ENCODE peak calls at places on chromosomes 16 and 17, in eight cellular contexts. One of them, this sample, is unnamed.

GRCh38 chr17:36948717-36949460 is at the start of gene AATF:
- DNase-seq in OCI-LY7: peak
- DNase-seq in brain microvascular endothelial cell: peak
- DNase-seq in SK-N-SH: peak
- DNase-seq in tibial artery: peak
- DNase-seq in CD8-positive, alpha-beta T cell: peak
- DNase-seq in GM12878: peak
- DNase-seq in ovary: peak
- DNase-seq in this sample: peak

GRCh38 chr16:24206926-24207325 is 49.2 kb upstream of the CACNG3 start:
- DNase-seq in OCI-LY7: no peak
- DNase-seq in GM12878: no peak
- DNase-seq in ovary: no peak
- DNase-seq in tibial artery: no peak
- DNase-seq in CD8-positive, alpha-beta T cell: no peak
- DNase-seq in SK-N-SH: no peak
- DNase-seq in brain microvascular endothelial cell: no peak
- DNase-seq in this sample: no peak

GRCh38 chr17:57342141-57342540 is 85.8 kb downstream of the MSI2 start:
- DNase-seq in tibial artery: no peak
- DNase-seq in ovary: no peak
- DNase-seq in OCI-LY7: no peak
- DNase-seq in CD8-positive, alpha-beta T cell: no peak
- DNase-seq in SK-N-SH: no peak
- DNase-seq in brain microvascular endothelial cell: no peak
- DNase-seq in GM12878: no peak
- DNase-seq in this sample: no peak

GRCh38 chr16:55832788-55833583 is at the start of gene CES1:
- DNase-seq in GM12878: no peak
- DNase-seq in ovary: peak
- DNase-seq in OCI-LY7: no peak
- DNase-seq in tibial artery: peak
- DNase-seq in CD8-positive, alpha-beta T cell: no peak
- DNase-seq in SK-N-SH: no peak
- DNase-seq in brain microvascular endothelial cell: no peak
- DNase-seq in this sample: peak

GRCh38 chr17:48058393-48059124 is 10.4 kb downstream of the NFE2L1 start:
- DNase-seq in tibial artery: no peak
- DNase-seq in SK-N-SH: no peak
- DNase-seq in GM12878: no peak
- DNase-seq in brain microvascular endothelial cell: no peak
- DNase-seq in CD8-positive, alpha-beta T cell: no peak
- DNase-seq in OCI-LY7: no peak
- DNase-seq in ovary: no peak
- DNase-seq in this sample: no peak

GRCh38 chr17:29393451-29393850 is 3.3 kb downstream of the TAOK1 start:
- DNase-seq in GM12878: no peak
- DNase-seq in SK-N-SH: no peak
- DNase-seq in tibial artery: no peak
- DNase-seq in OCI-LY7: no peak
- DNase-seq in CD8-positive, alpha-beta T cell: no peak
- DNase-seq in ovary: no peak
- DNase-seq in brain microvascular endothelial cell: no peak
- DNase-seq in this sample: no peak

GRCh38 chr16:23729503-23730424 is 16.7 kb upstream of the ERN2 start:
- DNase-seq in OCI-LY7: no peak
- DNase-seq in ovary: no peak
- DNase-seq in SK-N-SH: no peak
- DNase-seq in GM12878: no peak
- DNase-seq in tibial artery: no peak
- DNase-seq in brain microvascular endothelial cell: peak
- DNase-seq in CD8-positive, alpha-beta T cell: no peak
- DNase-seq in this sample: no peak

GRCh38 chr17:43090022-43090421 is 35.1 kb downstream of the BRCA1 start:
- DNase-seq in OCI-LY7: no peak
- DNase-seq in CD8-positive, alpha-beta T cell: no peak
- DNase-seq in tibial artery: no peak
- DNase-seq in brain microvascular endothelial cell: no peak
- DNase-seq in GM12878: no peak
- DNase-seq in ovary: no peak
- DNase-seq in SK-N-SH: no peak
- DNase-seq in this sample: no peak

GRCh38 chr17:58447039-58447975 is 30.0 kb upstream of the RNF43 start:
- DNase-seq in brain microvascular endothelial cell: peak
- DNase-seq in tibial artery: no peak
- DNase-seq in GM12878: peak
- DNase-seq in OCI-LY7: peak
- DNase-seq in SK-N-SH: peak
- DNase-seq in ovary: no peak
- DNase-seq in CD8-positive, alpha-beta T cell: peak
- DNase-seq in this sample: no peak

GRCh38 chr16:10114411-10114810 is 67.8 kb downstream of the GRIN2A start:
- DNase-seq in GM12878: no peak
- DNase-seq in tibial artery: peak
- DNase-seq in ovary: no peak
- DNase-seq in CD8-positive, alpha-beta T cell: no peak
- DNase-seq in OCI-LY7: no peak
- DNase-seq in SK-N-SH: no peak
- DNase-seq in brain microvascular endothelial cell: peak
- DNase-seq in this sample: no peak

GRCh38 chr17:73359987-73360410 is 48.2 kb upstream of the CDC42EP4 start:
- DNase-seq in ovary: no peak
- DNase-seq in tibial artery: no peak
- DNase-seq in CD8-positive, alpha-beta T cell: no peak
- DNase-seq in brain microvascular endothelial cell: no peak
- DNase-seq in SK-N-SH: peak
- DNase-seq in OCI-LY7: no peak
- DNase-seq in GM12878: no peak
- DNase-seq in this sample: no peak

GRCh38 chr17:2672026-2672425 is 39.5 kb downstream of the CLUH start:
- DNase-seq in tibial artery: no peak
- DNase-seq in SK-N-SH: no peak
- DNase-seq in brain microvascular endothelial cell: no peak
- DNase-seq in OCI-LY7: no peak
- DNase-seq in CD8-positive, alpha-beta T cell: no peak
- DNase-seq in GM12878: no peak
- DNase-seq in ovary: no peak
- DNase-seq in this sample: no peak

GRCh38 chr16:84786605-84787302 is 33.0 kb upstream of the CRISPLD2 start:
- DNase-seq in brain microvascular endothelial cell: no peak
- DNase-seq in tibial artery: no peak
- DNase-seq in SK-N-SH: no peak
- DNase-seq in CD8-positive, alpha-beta T cell: no peak
- DNase-seq in OCI-LY7: no peak
- DNase-seq in ovary: no peak
- DNase-seq in GM12878: no peak
- DNase-seq in this sample: no peak

GRCh38 chr16:86026136-86026905 is 127.4 kb downstream of the IRF8 start:
- DNase-seq in SK-N-SH: no peak
- DNase-seq in ovary: no peak
- DNase-seq in tibial artery: peak
- DNase-seq in brain microvascular endothelial cell: no peak
- DNase-seq in GM12878: no peak
- DNase-seq in OCI-LY7: no peak
- DNase-seq in CD8-positive, alpha-beta T cell: no peak
- DNase-seq in this sample: no peak

DNA sequence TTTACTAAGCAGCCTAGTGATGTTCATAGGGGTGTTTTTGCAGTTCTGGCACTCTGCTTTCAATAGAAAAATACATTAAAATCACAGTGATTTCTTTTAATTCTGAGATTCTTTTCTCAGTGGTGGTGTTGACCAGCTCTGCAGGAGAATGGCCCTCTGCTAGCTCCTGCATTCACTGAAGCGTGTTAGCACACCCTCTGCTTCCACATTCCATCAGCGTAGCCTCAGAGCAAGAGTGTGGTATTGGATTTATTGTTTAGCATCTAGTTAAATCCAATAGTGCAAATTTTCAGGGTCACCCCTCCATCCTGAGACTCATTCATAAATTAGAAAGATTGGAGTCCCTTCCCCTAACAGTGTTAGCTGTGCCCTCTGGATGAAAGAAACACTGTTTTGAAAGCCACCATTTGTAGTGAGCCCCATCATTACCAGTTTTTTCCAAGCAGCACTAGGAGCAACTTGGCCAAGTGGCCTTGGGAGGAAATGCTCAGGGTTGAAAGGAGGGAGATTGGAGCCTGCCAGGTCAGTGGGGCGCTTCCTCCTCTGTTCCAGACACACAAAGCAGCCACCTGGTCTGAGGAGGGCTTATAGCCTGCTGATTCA is 45.7 kb downstream of the B9D1 start:
- DNase-seq in brain microvascular endothelial cell: no peak
- DNase-seq in ovary: no peak
- DNase-seq in SK-N-SH: no peak
- DNase-seq in tibial artery: no peak
- DNase-seq in CD8-positive, alpha-beta T cell: no peak
- DNase-seq in OCI-LY7: no peak
- DNase-seq in GM12878: no peak
- DNase-seq in this sample: no peak
- H3K27ac ChIP-seq in brain microvascular endothelial cell: peak
- H3K27ac ChIP-seq in ovary: no peak
- H3K27ac ChIP-seq in SK-N-SH: no peak
- H3K27ac ChIP-seq in tibial artery: no peak
- H3K27ac ChIP-seq in CD8-positive, alpha-beta T cell: no peak
- H3K27ac ChIP-seq in OCI-LY7: peak
- H3K27ac ChIP-seq in GM12878: no peak
- H3K27ac ChIP-seq in this sample: peak

GRCh38 chr17:39027037-39027436 is 59.8 kb upstream of the FBXO47 start:
- DNase-seq in brain microvascular endothelial cell: no peak
- DNase-seq in SK-N-SH: peak
- DNase-seq in OCI-LY7: no peak
- DNase-seq in CD8-positive, alpha-beta T cell: no peak
- DNase-seq in ovary: peak
- DNase-seq in tibial artery: peak
- DNase-seq in GM12878: no peak
- DNase-seq in this sample: peak

GRCh38 chr17:39028690-39029089 is 61.5 kb upstream of the FBXO47 start:
- DNase-seq in brain microvascular endothelial cell: no peak
- DNase-seq in tibial artery: no peak
- DNase-seq in ovary: no peak
- DNase-seq in OCI-LY7: peak
- DNase-seq in SK-N-SH: no peak
- DNase-seq in CD8-positive, alpha-beta T cell: no peak
- DNase-seq in GM12878: no peak
- DNase-seq in this sample: no peak

GRCh38 chr17:39022961-39023360 is 55.8 kb upstream of the FBXO47 start:
- DNase-seq in CD8-positive, alpha-beta T cell: no peak
- DNase-seq in tibial artery: no peak
- DNase-seq in SK-N-SH: no peak
- DNase-seq in brain microvascular endothelial cell: no peak
- DNase-seq in ovary: no peak
- DNase-seq in OCI-LY7: no peak
- DNase-seq in GM12878: no peak
- DNase-seq in this sample: peak

GRCh38 chr17:39027440-39028035 is 60.3 kb upstream of the FBXO47 start:
- DNase-seq in ovary: no peak
- DNase-seq in SK-N-SH: peak
- DNase-seq in brain microvascular endothelial cell: no peak
- DNase-seq in tibial artery: no peak
- DNase-seq in OCI-LY7: no peak
- DNase-seq in GM12878: no peak
- DNase-seq in CD8-positive, alpha-beta T cell: no peak
- DNase-seq in this sample: no peak
- H3K4me3 ChIP-seq in ovary: peak
- H3K4me3 ChIP-seq in SK-N-SH: peak
- H3K4me3 ChIP-seq in brain microvascular endothelial cell: peak
- H3K4me3 ChIP-seq in tibial artery: peak
- H3K4me3 ChIP-seq in OCI-LY7: no peak
- H3K4me3 ChIP-seq in GM12878: no peak
- H3K4me3 ChIP-seq in CD8-positive, alpha-beta T cell: peak
- H3K4me3 ChIP-seq in this sample: peak

GRCh38 chr17:49554694-49555494 is 20.8 kb upstream of the NXPH3 start:
- DNase-seq in SK-N-SH: peak
- DNase-seq in tibial artery: no peak
- DNase-seq in brain microvascular endothelial cell: no peak
- DNase-seq in GM12878: no peak
- DNase-seq in OCI-LY7: no peak
- DNase-seq in CD8-positive, alpha-beta T cell: no peak
- DNase-seq in ovary: no peak
- DNase-seq in this sample: no peak

GRCh38 chr17:49555495-49556018 is 20.1 kb upstream of the NXPH3 start:
- DNase-seq in brain microvascular endothelial cell: no peak
- DNase-seq in CD8-positive, alpha-beta T cell: no peak
- DNase-seq in SK-N-SH: peak
- DNase-seq in OCI-LY7: no peak
- DNase-seq in tibial artery: no peak
- DNase-seq in ovary: no peak
- DNase-seq in GM12878: no peak
- DNase-seq in this sample: no peak

GRCh38 chr17:49557204-49558024 is 18.3 kb upstream of the NXPH3 start:
- DNase-seq in GM12878: no peak
- DNase-seq in SK-N-SH: peak
- DNase-seq in tibial artery: no peak
- DNase-seq in brain microvascular endothelial cell: peak
- DNase-seq in ovary: no peak
- DNase-seq in CD8-positive, alpha-beta T cell: no peak
- DNase-seq in OCI-LY7: peak
- DNase-seq in this sample: no peak

GRCh38 chr17:49553676-49554335 is 21.9 kb upstream of the NXPH3 start:
- DNase-seq in GM12878: no peak
- DNase-seq in brain microvascular endothelial cell: no peak
- DNase-seq in tibial artery: no peak
- DNase-seq in ovary: no peak
- DNase-seq in SK-N-SH: peak
- DNase-seq in OCI-LY7: no peak
- DNase-seq in CD8-positive, alpha-beta T cell: no peak
- DNase-seq in this sample: no peak

DNA sequence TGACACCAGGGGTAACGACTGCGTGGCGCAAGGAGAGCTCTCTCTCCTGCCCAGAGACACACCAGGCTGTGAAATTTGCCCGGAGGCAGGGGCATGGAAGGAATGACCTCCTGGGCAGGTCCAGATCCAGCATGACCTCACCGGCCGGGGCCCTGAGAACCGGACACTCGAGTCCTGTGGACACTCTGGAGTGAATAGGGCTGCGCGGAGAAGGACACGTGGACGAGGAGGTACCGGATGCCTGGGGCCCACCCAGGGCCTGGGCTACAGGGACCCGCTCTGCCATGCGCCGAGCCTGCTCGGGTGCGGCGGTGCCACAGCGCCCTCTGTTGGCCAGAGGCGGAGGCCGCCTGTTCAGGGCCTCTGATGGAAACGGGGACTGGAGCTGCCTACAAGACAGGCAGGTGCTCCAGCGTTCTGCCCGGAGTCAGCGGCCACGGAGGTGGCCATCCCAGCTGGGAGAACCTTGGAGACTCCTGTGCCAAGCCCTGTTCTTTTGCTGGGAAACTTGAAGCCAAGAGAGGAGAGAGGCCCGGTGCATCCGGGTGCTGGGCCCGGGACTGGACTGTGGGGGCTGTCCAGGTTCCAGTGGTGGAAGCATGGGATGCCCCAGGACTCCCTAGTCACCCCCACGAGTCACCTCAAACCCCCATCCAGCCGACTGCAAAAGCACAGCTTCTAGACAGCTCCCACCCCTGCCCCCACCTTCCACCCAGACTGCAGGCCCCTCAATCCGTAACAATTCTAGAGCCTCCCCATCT is 19.3 kb upstream of the NXPH3 start:
- DNase-seq in CD8-positive, alpha-beta T cell: peak
- DNase-seq in OCI-LY7: peak
- DNase-seq in brain microvascular endothelial cell: peak
- DNase-seq in SK-N-SH: peak
- DNase-seq in ovary: peak
- DNase-seq in tibial artery: peak
- DNase-seq in GM12878: no peak
- DNase-seq in this sample: no peak
- H3K27ac ChIP-seq in CD8-positive, alpha-beta T cell: no peak
- H3K27ac ChIP-seq in OCI-LY7: no peak
- H3K27ac ChIP-seq in brain microvascular endothelial cell: no peak
- H3K27ac ChIP-seq in SK-N-SH: no peak
- H3K27ac ChIP-seq in ovary: no peak
- H3K27ac ChIP-seq in tibial artery: no peak
- H3K27ac ChIP-seq in GM12878: no peak
- H3K27ac ChIP-seq in this sample: no peak

GRCh38 chr17:7045492-7046126 is 1.7 kb upstream of the SLC16A11 start:
- DNase-seq in brain microvascular endothelial cell: peak
- DNase-seq in ovary: no peak
- DNase-seq in SK-N-SH: peak
- DNase-seq in GM12878: peak
- DNase-seq in tibial artery: no peak
- DNase-seq in OCI-LY7: peak
- DNase-seq in CD8-positive, alpha-beta T cell: no peak
- DNase-seq in this sample: no peak
- H3K4me3 ChIP-seq in brain microvascular endothelial cell: no peak
- H3K4me3 ChIP-seq in ovary: no peak
- H3K4me3 ChIP-seq in SK-N-SH: no peak
- H3K4me3 ChIP-seq in GM12878: no peak
- H3K4me3 ChIP-seq in tibial artery: no peak
- H3K4me3 ChIP-seq in OCI-LY7: no peak
- H3K4me3 ChIP-seq in CD8-positive, alpha-beta T cell: peak
- H3K4me3 ChIP-seq in this sample: no peak